ENCODE peak calls at places on chromosomes 7 and 10, in ten cellular contexts. A is left ventricle myocardium inferior, J is left lung, V is mucosa of descending colon, O is fibroblast of lung, Y is lung, K is sigmoid colon, E is uterus, Z is MM.1S, G is PC-9. F is an unnamed sample. For H3K9me3 and H3K4me1, the result is how much of the 10 kb centered on the place peaks cover.

GRCh38 chr7:136326045-136326610 is 349.0 kb upstream of the MTPN start:
- DNase-seq in A (no peak), J (no peak), V (no peak), O (no peak), Y (no peak), K (no peak), E (no peak), Z (no peak), G (no peak), F (no peak)

GRCh38 chr10:86162696-86163400 is 203.7 kb downstream of the GRID1 start:
- DNase-seq in A (no peak), J (no peak), V (no peak), O (no peak), Y (no peak), K (peak), E (no peak), Z (no peak), G (no peak), F (no peak)

GRCh38 chr7:87413951-87414381 is 61.5 kb downstream of the ABCB4 start:
- DNase-seq in A (no peak), J (no peak), V (no peak), O (peak), Y (no peak), K (no peak), E (no peak), Z (no peak), G (no peak), F (no peak)

GRCh38 chr7:30988346-30989005 is 24.7 kb downstream of the GHRHR start:
- DNase-seq in A (peak), J (peak), V (peak), O (no peak), Y (peak), K (peak), E (no peak), Z (no peak), G (peak), F (peak)

GRCh38 chr7:70463332-70463938 is 668.5 kb upstream of the GALNT17 start:
- DNase-seq in A (no peak), J (no peak), V (no peak), O (no peak), Y (no peak), K (no peak), E (no peak), Z (no peak), G (no peak), F (no peak)

GRCh38 chr10:71178880-71179279 is 33.5 kb upstream of the UNC5B start:
- DNase-seq in A (no peak), J (no peak), V (no peak), O (no peak), Y (no peak), K (no peak), E (no peak), Z (no peak), G (no peak), F (no peak)

GRCh38 chr7:4297843-4298219 is 384.3 kb upstream of the FOXK1 start:
- DNase-seq in A (no peak), J (no peak), V (no peak), O (no peak), Y (no peak), K (no peak), E (no peak), Z (no peak), G (no peak), F (no peak)

GRCh38 chr7:85004402-85004801 is 182.5 kb downstream of the SEMA3D start:
- DNase-seq in A (no peak), J (no peak), V (no peak), O (peak), Y (no peak), K (peak), E (no peak), Z (no peak), G (no peak), F (no peak)

GRCh38 chr10:11430421-11431275 is 180.8 kb downstream of the USP6NL start:
- DNase-seq in A (no peak), J (no peak), V (no peak), O (no peak), Y (no peak), K (no peak), E (no peak), Z (no peak), G (no peak), F (no peak)

GRCh38 chr10:132564249-132564605 is 26.6 kb downstream of the INPP5A start:
- DNase-seq in A (no peak), J (no peak), V (no peak), O (no peak), Y (no peak), K (peak), E (no peak), Z (no peak), G (no peak), F (no peak)

GRCh38 chr7:87231243-87231642 is 11.7 kb upstream of the TMEM243 start:
- DNase-seq in A (peak), J (no peak), V (no peak), O (no peak), Y (no peak), K (no peak), E (no peak), Z (no peak), G (no peak), F (peak)

GRCh38 chr10:108868881-108869280 is 1054.4 kb downstream of the XPNPEP1 start:
- DNase-seq in A (no peak), J (no peak), V (no peak), O (no peak), Y (no peak), K (no peak), E (no peak), Z (no peak), G (no peak), F (no peak)

GRCh38 chr10:113933894-113934532 is 79.6 kb downstream of the NHLRC2 start:
- DNase-seq in A (no peak), J (no peak), V (no peak), O (no peak), Y (no peak), K (no peak), E (no peak), Z (no peak), G (no peak), F (no peak)

GRCh38 chr10:72062832-72063702 is 25.3 kb downstream of the SPOCK2 start:
- DNase-seq in A (no peak), J (no peak), V (no peak), O (no peak), Y (no peak), K (no peak), E (no peak), Z (no peak), G (no peak), F (no peak)

GRCh38 chr7:4725014-4725951 is 43.2 kb downstream of the FOXK1 start:
- DNase-seq in A (peak), J (peak), V (peak), O (peak), Y (peak), K (peak), E (peak), Z (peak), G (peak), F (peak)

GRCh38 chr7:105643384-105643783 is 62.1 kb upstream of the EFCAB10 start:
- DNase-seq in A (peak), J (no peak), V (no peak), O (peak), Y (no peak), K (peak), E (no peak), Z (no peak), G (no peak), F (no peak)

GRCh38 chr7:54664235-54665228 is 94.5 kb downstream of the SEC61G start:
- DNase-seq in A (peak), J (peak), V (peak), O (no peak), Y (peak), K (no peak), E (no peak), Z (peak), G (peak), F (peak)

GRCh38 chr10:97117372-97117771 is 68.4 kb downstream of the SLIT1 start:
- DNase-seq in A (no peak), J (no peak), V (no peak), O (peak), Y (no peak), K (no peak), E (no peak), Z (no peak), G (peak), F (no peak)
- TF ChIP-seq CTCF in A (peak), J (peak), V (no peak), O (peak), Y (no peak), K (no peak), E (no peak), Z (peak), G (peak), F (no peak)

GRCh38 chr10:37957841-37958240 is 18.6 kb downstream of the ZNF25 start:
- DNase-seq in A (no peak), J (no peak), V (no peak), O (no peak), Y (no peak), K (no peak), E (no peak), Z (no peak), G (no peak), F (no peak)

GRCh38 chr10:37947526-37947925 is 28.9 kb downstream of the ZNF25 start:
- DNase-seq in A (no peak), J (no peak), V (no peak), O (no peak), Y (no peak), K (no peak), E (no peak), Z (no peak), G (no peak), F (no peak)

GRCh38 chr10:37948210-37948609 is 28.2 kb downstream of the ZNF25 start:
- DNase-seq in A (no peak), J (no peak), V (no peak), O (no peak), Y (no peak), K (no peak), E (no peak), Z (no peak), G (no peak), F (no peak)

GRCh38 chr10:37952051-37952815 is 24.2 kb downstream of the ZNF25 start:
- DNase-seq in A (no peak), J (no peak), V (no peak), O (no peak), Y (no peak), K (no peak), E (no peak), Z (no peak), G (no peak), F (no peak)

DNA sequence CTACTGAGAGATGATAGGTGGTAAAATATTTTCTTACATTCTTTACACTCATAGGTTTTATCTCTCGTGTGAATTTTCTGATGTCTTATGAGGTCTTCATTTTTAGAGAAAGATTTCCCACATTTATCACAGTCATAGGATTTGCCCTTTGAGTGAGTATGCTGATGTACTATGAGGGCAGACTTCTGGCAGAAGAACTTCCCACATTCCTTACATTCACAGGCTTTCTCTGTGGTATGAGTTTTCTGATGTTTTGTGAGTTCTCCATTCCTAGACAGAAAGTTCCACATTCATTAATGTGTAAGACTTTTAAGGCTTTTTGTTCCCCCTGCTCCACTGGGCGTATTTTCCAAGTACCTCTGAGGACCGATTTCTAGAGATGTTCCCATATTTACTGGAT is 23.5 kb downstream of the ZNF25 start:
- DNase-seq in A (no peak), J (no peak), V (no peak), O (no peak), Y (no peak), K (no peak), E (no peak), Z (no peak), G (no peak), F (no peak)
- H3K9me3 ChIP-seq in A (under half), J (under half), V (under half), O (under half), Y (under half), K (under half), E (under half), Z (under half), G (under half), F (under half)

DNA sequence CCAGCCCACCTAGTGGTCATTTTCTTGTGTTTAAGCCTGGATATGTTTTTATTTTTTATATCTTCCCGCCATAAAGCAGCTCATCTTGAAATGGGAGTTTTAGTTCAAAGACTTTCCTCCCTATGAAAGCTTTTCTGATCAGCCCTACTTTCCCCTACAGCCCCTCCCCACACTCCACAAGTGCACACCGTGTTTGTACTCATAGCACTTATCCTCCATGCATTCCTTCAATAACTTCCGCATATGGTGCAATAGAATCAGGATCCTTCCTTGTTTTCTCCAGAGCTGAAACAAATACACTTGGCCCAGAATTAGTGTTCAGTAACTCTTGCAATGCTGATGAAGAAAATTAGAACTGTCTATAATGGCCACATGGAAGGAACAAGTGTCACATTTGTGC is 235.9 kb downstream of the KCNMA1 start:
- DNase-seq in A (no peak), J (no peak), V (no peak), O (no peak), Y (peak), K (no peak), E (no peak), Z (no peak), G (no peak), F (no peak)
- H3K4me1 ChIP-seq in A (under half), J (under half), V (under half), O (under half), Y (under half), K (under half), E (under half), Z (under half), G (under half), F (under half)

DNA sequence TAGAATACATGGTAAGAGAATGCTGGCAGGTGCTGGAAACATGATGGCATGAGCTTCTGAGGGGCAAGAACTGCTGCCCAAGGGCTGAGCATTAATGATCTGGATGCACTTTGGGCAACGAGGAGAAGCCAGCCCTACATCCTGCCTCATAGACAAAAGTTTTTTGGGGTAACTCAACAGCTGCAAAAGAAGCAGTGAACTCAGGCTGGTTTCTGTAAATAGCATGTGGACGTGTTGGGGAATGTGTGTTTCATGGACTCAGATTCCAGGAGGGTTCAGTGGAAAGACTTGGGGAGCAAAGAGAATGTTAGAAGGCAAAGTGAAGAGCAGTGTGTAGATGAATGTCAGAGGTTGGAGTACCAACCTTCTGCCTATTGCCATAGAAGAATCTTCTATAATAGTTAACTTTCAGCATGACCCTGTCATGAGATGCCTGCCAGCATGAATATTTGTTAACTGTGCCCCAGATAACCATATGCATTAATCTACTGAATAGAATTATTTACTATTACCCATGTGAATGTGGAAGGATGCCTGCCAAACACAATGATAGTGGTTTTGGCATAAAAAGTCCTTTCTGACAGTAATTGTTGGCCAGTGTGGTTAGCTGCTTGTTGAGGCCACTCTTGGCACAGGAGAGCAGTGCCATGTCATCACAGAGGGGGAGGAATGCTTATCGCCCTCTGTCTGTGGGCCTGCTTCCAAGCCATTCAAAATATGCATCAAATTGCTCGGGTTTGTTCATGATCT is 165.6 kb downstream of the WNT2 start:
- DNase-seq in A (peak), J (peak), V (no peak), O (peak), Y (peak), K (no peak), E (peak), Z (no peak), G (peak), F (peak)
- TF ChIP-seq CTCF in A (peak), J (no peak), V (no peak), O (peak), Y (no peak), K (no peak), E (no peak), Z (no peak), G (no peak), F (no peak)

DNA sequence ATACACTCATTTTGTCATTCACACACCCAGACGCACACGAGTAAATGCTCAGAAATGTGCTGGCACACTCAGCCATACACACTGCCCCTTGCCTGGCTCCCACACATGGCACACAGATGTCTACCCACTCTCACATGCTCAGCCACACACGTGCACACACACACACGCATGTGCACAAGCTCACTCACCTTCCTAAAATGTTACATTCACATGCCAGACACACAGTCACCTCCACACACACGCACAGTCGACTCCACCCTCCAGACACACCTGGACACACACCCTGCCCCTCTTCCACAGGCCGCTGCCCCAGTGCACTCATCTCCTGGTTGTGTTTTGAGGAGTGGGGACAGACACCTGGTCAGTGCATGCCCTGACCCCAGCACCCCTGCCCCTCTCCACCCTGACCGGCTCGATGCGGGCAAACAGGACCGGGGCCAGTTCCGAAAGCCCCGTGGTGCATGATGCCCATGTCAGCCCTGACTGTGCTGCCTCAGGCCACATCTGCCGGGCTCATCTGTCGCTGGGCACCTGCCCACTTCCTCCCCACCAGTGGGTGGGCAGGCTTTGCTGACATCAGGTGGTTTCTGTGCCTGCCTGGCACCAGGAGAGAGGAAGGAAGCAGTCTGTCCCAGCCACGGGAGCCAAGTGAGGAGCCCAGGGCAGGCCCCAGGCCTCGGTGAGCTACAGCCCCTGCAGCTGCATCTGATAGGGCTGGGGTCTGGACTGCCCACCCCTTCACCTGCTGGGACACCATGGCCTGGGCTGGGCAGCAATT is 84.9 kb upstream of the ZNF716 start:
- DNase-seq in A (no peak), J (no peak), V (no peak), O (no peak), Y (no peak), K (no peak), E (no peak), Z (no peak), G (no peak), F (no peak)
- H3K9me3 ChIP-seq in A (under half), J (half or more), V (half or more), O (under half), Y (under half), K (under half), E (under half), Z (under half), G (under half), F (under half)

GRCh38 chr10:102614888-102615287 is 29.4 kb upstream of the TRIM8 start:
- DNase-seq in A (no peak), J (no peak), V (no peak), O (no peak), Y (no peak), K (no peak), E (no peak), Z (no peak), G (no peak), F (no peak)
- H3K4me1 ChIP-seq in A (half or more), J (under half), V (under half), O (under half), Y (under half), K (half or more), E (under half), Z (under half), G (under half), F (under half)

GRCh38 chr10:130045091-130045652 is 65.5 kb downstream of the C10orf143 start:
- DNase-seq in A (no peak), J (peak), V (no peak), O (no peak), Y (no peak), K (no peak), E (peak), Z (no peak), G (no peak), F (no peak)
- TF ChIP-seq CTCF in A (peak), J (no peak), V (no peak), O (peak), Y (no peak), K (no peak), E (no peak), Z (no peak), G (no peak), F (no peak)

GRCh38 chr10:129513312-129513711 is 46.3 kb downstream of the MGMT start:
- DNase-seq in A (no peak), J (no peak), V (no peak), O (no peak), Y (no peak), K (no peak), E (no peak), Z (no peak), G (no peak), F (no peak)

GRCh38 chr10:129509835-129510234 is 42.8 kb downstream of the MGMT start:
- DNase-seq in A (no peak), J (no peak), V (no peak), O (no peak), Y (no peak), K (no peak), E (no peak), Z (no peak), G (no peak), F (no peak)

GRCh38 chr10:129509155-129509554 is 42.1 kb downstream of the MGMT start:
- DNase-seq in A (no peak), J (no peak), V (no peak), O (no peak), Y (no peak), K (no peak), E (no peak), Z (no peak), G (no peak), F (no peak)

GRCh38 chr10:129511086-129511485 is 44.0 kb downstream of the MGMT start:
- DNase-seq in A (no peak), J (no peak), V (no peak), O (no peak), Y (no peak), K (no peak), E (no peak), Z (no peak), G (no peak), F (no peak)

GRCh38 chr10:129511758-129512157 is 44.7 kb downstream of the MGMT start:
- DNase-seq in A (no peak), J (no peak), V (no peak), O (no peak), Y (no peak), K (no peak), E (no peak), Z (no peak), G (no peak), F (no peak)
- H3K9me3 ChIP-seq in A (under half), J (under half), V (under half), O (under half), Y (under half), K (under half), E (under half), Z (under half), G (under half), F (under half)